ENCODE peak calls at places on chromosomes 6 and 20, in four cellular contexts. One of them, this sample, is unnamed.

GRCh38 chr20:37823276-37823980 is 79.5 kb upstream of the VSTM2L start:
- DNase-seq in mesothelial cell of epicardium: peak
- DNase-seq in glutamatergic neuron: no peak
- DNase-seq in GM20000: peak
- DNase-seq in this sample: no peak

GRCh38 chr20:51985013-51985415 is 182.7 kb upstream of the SALL4 start:
- DNase-seq in mesothelial cell of epicardium: no peak
- DNase-seq in glutamatergic neuron: no peak
- DNase-seq in GM20000: no peak
- DNase-seq in this sample: no peak

GRCh38 chr6:126307859-126308258 is 32.1 kb upstream of the CENPW start:
- DNase-seq in mesothelial cell of epicardium: no peak
- DNase-seq in glutamatergic neuron: no peak
- DNase-seq in GM20000: no peak
- DNase-seq in this sample: no peak

GRCh38 chr6:165178056-165178455 is 131.3 kb downstream of the C6orf118 start:
- DNase-seq in mesothelial cell of epicardium: no peak
- DNase-seq in glutamatergic neuron: no peak
- DNase-seq in GM20000: no peak
- DNase-seq in this sample: no peak

GRCh38 chr6:157514659-157515496 is 133.9 kb downstream of the ZDHHC14 start:
- DNase-seq in mesothelial cell of epicardium: no peak
- DNase-seq in glutamatergic neuron: no peak
- DNase-seq in GM20000: no peak
- DNase-seq in this sample: no peak

GRCh38 chr6:33727932-33728331 is 16.4 kb upstream of the UQCC2 start:
- DNase-seq in mesothelial cell of epicardium: no peak
- DNase-seq in glutamatergic neuron: no peak
- DNase-seq in GM20000: no peak
- DNase-seq in this sample: no peak

GRCh38 chr20:11544029-11544678 is 373.5 kb upstream of the BTBD3 start:
- DNase-seq in mesothelial cell of epicardium: no peak
- DNase-seq in glutamatergic neuron: no peak
- DNase-seq in GM20000: peak
- DNase-seq in this sample: no peak

GRCh38 chr6:133040025-133040838 is 200.9 kb upstream of the EYA4 start:
- DNase-seq in mesothelial cell of epicardium: no peak
- DNase-seq in glutamatergic neuron: no peak
- DNase-seq in GM20000: peak
- DNase-seq in this sample: no peak

GRCh38 chr6:106253731-106254130 is 71.8 kb downstream of the ATG5 start:
- DNase-seq in mesothelial cell of epicardium: no peak
- DNase-seq in glutamatergic neuron: no peak
- DNase-seq in GM20000: no peak
- DNase-seq in this sample: no peak

GRCh38 chr20:63917811-63918210 is 22.9 kb downstream of the DNAJC5 start:
- DNase-seq in mesothelial cell of epicardium: no peak
- DNase-seq in glutamatergic neuron: no peak
- DNase-seq in GM20000: no peak
- DNase-seq in this sample: no peak

GRCh38 chr20:41524980-41525613 is 93.1 kb downstream of the CHD6 start:
- DNase-seq in mesothelial cell of epicardium: peak
- DNase-seq in glutamatergic neuron: no peak
- DNase-seq in GM20000: no peak
- DNase-seq in this sample: no peak

GRCh38 chr6:110529907-110530306 is 53.5 kb upstream of the SLC22A16 start:
- DNase-seq in mesothelial cell of epicardium: no peak
- DNase-seq in glutamatergic neuron: no peak
- DNase-seq in GM20000: no peak
- DNase-seq in this sample: no peak

GRCh38 chr6:40923860-40924259 is 115.2 kb downstream of the UNC5CL start:
- DNase-seq in mesothelial cell of epicardium: no peak
- DNase-seq in glutamatergic neuron: no peak
- DNase-seq in GM20000: no peak
- DNase-seq in this sample: no peak

GRCh38 chr6:142883011-142883410 is 62.0 kb downstream of the HIVEP2 start:
- DNase-seq in mesothelial cell of epicardium: no peak
- DNase-seq in glutamatergic neuron: no peak
- DNase-seq in GM20000: no peak
- DNase-seq in this sample: no peak

GRCh38 chr6:122042851-122043250 is 356.6 kb upstream of the HSF2 start:
- DNase-seq in mesothelial cell of epicardium: no peak
- DNase-seq in glutamatergic neuron: no peak
- DNase-seq in GM20000: no peak
- DNase-seq in this sample: no peak

GRCh38 chr6:31070711-31071197 is 41.6 kb downstream of the C6orf15 start:
- DNase-seq in mesothelial cell of epicardium: peak
- DNase-seq in glutamatergic neuron: no peak
- DNase-seq in GM20000: peak
- DNase-seq in this sample: no peak

GRCh38 chr20:41373851-41374567 is 7.4 kb upstream of the EMILIN3 start:
- DNase-seq in mesothelial cell of epicardium: no peak
- DNase-seq in glutamatergic neuron: no peak
- DNase-seq in GM20000: no peak
- DNase-seq in this sample: no peak

GRCh38 chr6:28496099-28496779 is 19.4 kb downstream of the GPX6 start:
- DNase-seq in mesothelial cell of epicardium: no peak
- DNase-seq in glutamatergic neuron: no peak
- DNase-seq in GM20000: no peak
- DNase-seq in this sample: no peak

GRCh38 chr6:21208114-21208795 is 385.3 kb upstream of the SOX4 start:
- DNase-seq in mesothelial cell of epicardium: no peak
- DNase-seq in glutamatergic neuron: no peak
- DNase-seq in GM20000: no peak
- DNase-seq in this sample: no peak

GRCh38 chr6:143965503-143966171 is 42.4 kb downstream of the PLAGL1 start:
- DNase-seq in mesothelial cell of epicardium: no peak
- DNase-seq in glutamatergic neuron: no peak
- DNase-seq in GM20000: no peak
- DNase-seq in this sample: no peak

DNA sequence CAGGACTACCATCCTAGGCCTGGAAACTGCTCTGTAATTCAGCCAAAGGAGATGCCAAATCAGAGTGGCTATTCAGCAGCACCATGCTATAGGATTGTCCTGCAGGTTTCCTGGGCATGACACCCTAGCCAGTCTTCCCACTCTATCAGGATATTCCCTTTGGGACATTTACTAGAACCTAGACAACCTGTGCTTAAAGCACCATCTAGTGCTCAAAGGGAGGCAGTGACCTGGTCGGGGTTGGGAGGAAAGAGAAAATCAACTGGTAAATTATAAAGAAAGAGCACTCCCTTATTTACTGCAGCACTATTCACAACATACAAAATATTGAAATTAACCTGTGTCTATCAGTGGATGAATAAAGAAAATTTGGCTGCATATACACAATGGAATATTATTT is 67.2 kb upstream of the SMLR1 start:
- DNase-seq in mesothelial cell of epicardium: no peak
- DNase-seq in glutamatergic neuron: peak
- DNase-seq in GM20000: no peak
- DNase-seq in this sample: no peak
- TF ChIP-seq CTCF in mesothelial cell of epicardium: no peak
- TF ChIP-seq CTCF in glutamatergic neuron: peak
- TF ChIP-seq CTCF in GM20000: peak
- TF ChIP-seq CTCF in this sample: no peak

GRCh38 chr6:156283091-156283490 is 494.1 kb upstream of the ARID1B start:
- DNase-seq in mesothelial cell of epicardium: no peak
- DNase-seq in glutamatergic neuron: no peak
- DNase-seq in GM20000: no peak
- DNase-seq in this sample: no peak
- TF ChIP-seq CTCF in mesothelial cell of epicardium: no peak
- TF ChIP-seq CTCF in glutamatergic neuron: no peak
- TF ChIP-seq CTCF in GM20000: no peak
- TF ChIP-seq CTCF in this sample: no peak

GRCh38 chr20:57435498-57436222 is 44.5 kb downstream of the RBM38 start:
- DNase-seq in mesothelial cell of epicardium: peak
- DNase-seq in glutamatergic neuron: no peak
- DNase-seq in GM20000: peak
- DNase-seq in this sample: no peak
- TF ChIP-seq CTCF in mesothelial cell of epicardium: no peak
- TF ChIP-seq CTCF in glutamatergic neuron: no peak
- TF ChIP-seq CTCF in GM20000: peak
- TF ChIP-seq CTCF in this sample: no peak

DNA sequence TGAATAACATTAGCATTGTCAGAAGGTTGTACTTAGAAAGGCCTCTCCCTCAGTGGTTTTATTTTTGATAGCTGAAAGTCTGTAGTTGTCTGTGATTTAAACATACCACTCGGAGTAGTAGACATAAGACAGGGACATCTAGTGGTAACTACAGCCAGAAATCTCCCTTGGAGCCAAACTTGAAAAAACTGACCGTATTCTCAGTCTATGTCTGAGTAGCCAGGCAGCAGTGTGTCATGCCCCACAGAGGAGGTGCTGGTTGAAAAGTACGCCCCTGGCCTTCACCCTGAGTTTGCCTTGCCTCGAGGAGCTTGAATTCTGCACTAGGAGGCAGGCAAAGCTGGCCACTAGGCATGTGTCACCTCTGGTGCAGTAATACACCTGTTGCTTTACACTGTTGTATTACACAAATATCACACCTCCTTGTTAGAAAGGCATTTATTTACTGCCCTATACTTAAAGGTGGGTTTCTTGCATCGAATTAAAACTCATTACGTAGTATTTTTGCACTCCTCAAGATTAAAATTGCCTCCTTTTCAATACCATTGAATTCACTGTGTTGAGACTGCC is 20.8 kb downstream of the ZBTB2 start:
- DNase-seq in mesothelial cell of epicardium: no peak
- DNase-seq in glutamatergic neuron: no peak
- DNase-seq in GM20000: no peak
- DNase-seq in this sample: no peak
- TF ChIP-seq CTCF in mesothelial cell of epicardium: no peak
- TF ChIP-seq CTCF in glutamatergic neuron: no peak
- TF ChIP-seq CTCF in GM20000: no peak
- TF ChIP-seq CTCF in this sample: no peak

This sample was measured in activated B cell treated with CpG ODN at 0.5 μM for 24 hours.